ENCODE peak calls at places on chromosome 15, in seven cellular contexts. H is myocyte; C is cerebellar nuclear complex; D is globus pallidus; R is activated CD4-positive, alpha-beta T cell treated with anti-CD3 and anti-CD28 coated beads, Interleukin-2, amount 50 U/mL, for 1 hour; F is foreskin fibroblast; V is foreskin melanocyte. J is an unnamed sample.

GRCh38 chr15:83653639-83654378 is at the start of gene ADAMTSL3:
- DNase-seq in D (peak), C (no peak), R (no peak), F (peak), V (peak), H (peak), J (no peak)

GRCh38 chr15:27398631-27399030 is 427.6 kb downstream of the GABRG3 start:
- DNase-seq in R (no peak), C (no peak), H (no peak), F (no peak), V (no peak), D (no peak), J (no peak)

GRCh38 chr15:52232327-52232726 is 41.1 kb upstream of the GNB5 start:
- DNase-seq in V (peak), R (no peak), D (no peak), H (no peak), C (no peak), F (no peak), J (no peak)

GRCh38 chr15:58951388-58952060 is 18.0 kb upstream of the SLTM start:
- DNase-seq in R (no peak), V (no peak), C (no peak), D (no peak), F (peak), H (peak), J (no peak)

GRCh38 chr15:63560741-63561448 is 36.3 kb upstream of the FBXL22 start:
- DNase-seq in H (no peak), D (no peak), F (no peak), V (no peak), C (no peak), R (no peak), J (no peak)

GRCh38 chr15:64938192-64938591 is 26.5 kb downstream of the ANKDD1A start:
- DNase-seq in F (no peak), R (no peak), V (no peak), H (no peak), C (no peak), D (no peak), J (no peak)

GRCh38 chr15:96053039-96054021 is 277.2 kb upstream of the NR2F2 start:
- DNase-seq in V (peak), R (no peak), C (no peak), D (no peak), H (peak), F (no peak), J (no peak)

GRCh38 chr15:82963356-82964341 is 11.1 kb upstream of the HOMER2 start:
- DNase-seq in H (no peak), V (no peak), F (no peak), R (no peak), C (no peak), D (no peak), J (no peak)

GRCh38 chr15:51982013-51982769 is 10.6 kb upstream of the LEO1 start:
- DNase-seq in D (peak), F (peak), C (no peak), V (peak), R (peak), H (peak), J (no peak)

GRCh38 chr15:25427861-25428260 is 11.0 kb downstream of the UBE3A start:
- DNase-seq in R (no peak), V (no peak), C (no peak), H (no peak), F (no peak), D (no peak), J (no peak)

GRCh38 chr15:74378853-74379252 is 11.4 kb upstream of the CYP11A1 start:
- DNase-seq in R (peak), F (no peak), V (no peak), H (peak), D (no peak), C (no peak), J (no peak)

GRCh38 chr15:20340331-20340811 is 201.2 kb downstream of the GOLGA6L6 start:
- DNase-seq in F (no peak), V (no peak), R (peak), D (no peak), H (no peak), C (no peak), J (no peak)

GRCh38 chr15:100042558-100042957 is 299.2 kb downstream of the ADAMTS17 start:
- DNase-seq in C (no peak), H (peak), D (no peak), V (peak), F (peak), R (no peak), J (no peak)

GRCh38 chr15:25175789-25176615 is 221.2 kb downstream of the SNRPN start:
- DNase-seq in R (no peak), C (no peak), F (no peak), H (no peak), D (no peak), V (no peak), J (no peak)

GRCh38 chr15:96804754-96805153 is 474.3 kb downstream of the NR2F2 start:
- DNase-seq in H (no peak), V (no peak), C (no peak), R (no peak), F (no peak), D (no peak), J (no peak)

GRCh38 chr15:39886418-39886817 is 33.6 kb downstream of the GPR176 start:
- DNase-seq in R (no peak), H (no peak), F (no peak), C (no peak), D (no peak), V (no peak), J (no peak)

GRCh38 chr15:67548862-67549651 is 6.6 kb downstream of the MAP2K5 start:
- DNase-seq in R (no peak), H (peak), C (peak), D (peak), V (no peak), F (no peak), J (no peak)

GRCh38 chr15:30065025-30065801 is 17.5 kb upstream of the GOLGA8J start:
- DNase-seq in C (no peak), F (peak), R (no peak), H (peak), V (peak), D (peak), J (no peak)

GRCh38 chr15:51044037-51044712 is 50.5 kb downstream of the TNFAIP8L3 start:
- DNase-seq in V (no peak), H (no peak), R (no peak), D (no peak), F (no peak), C (no peak), J (no peak)

GRCh38 chr15:96348112-96349027 is 17.9 kb downstream of the NR2F2 start:
- DNase-seq in R (no peak), F (no peak), H (no peak), V (no peak), C (no peak), D (no peak), J (no peak)

GRCh38 chr15:77804210-77804609 is 171.5 kb upstream of the LINGO1 start:
- DNase-seq in V (no peak), D (no peak), H (no peak), R (no peak), C (no peak), F (no peak), J (no peak)

GRCh38 chr15:34927726-34928125 is 41.8 kb downstream of the AQR start:
- DNase-seq in R (no peak), V (peak), C (no peak), F (no peak), D (no peak), H (peak), J (no peak)

GRCh38 chr15:40918146-40918798 is 10.9 kb upstream of the DLL4 start:
- DNase-seq in V (no peak), C (no peak), R (no peak), H (no peak), F (no peak), D (no peak), J (no peak)

GRCh38 chr15:83767786-83768185 is 113.9 kb downstream of the ADAMTSL3 start:
- DNase-seq in D (no peak), F (no peak), R (no peak), C (no peak), H (no peak), V (no peak), J (no peak)

GRCh38 chr15:65766422-65767263 is 25.4 kb downstream of the DENND4A start:
- DNase-seq in D (no peak), H (no peak), C (no peak), V (no peak), F (no peak), R (no peak), J (no peak)

GRCh38 chr15:54803139-54803808 is 393.5 kb downstream of the RSL24D1 start:
- DNase-seq in V (peak), D (peak), F (peak), R (no peak), C (no peak), H (peak), J (no peak)

GRCh38 chr15:76185716-76186115 is 125.6 kb downstream of the ETFA start:
- DNase-seq in R (no peak), C (no peak), D (no peak), H (peak), V (peak), F (peak), J (no peak)